ENCODE peak calls at places on chromosomes 13 and 19, in eight cellular contexts. R, S, Q, I, V, B, Y and O are unnamed samples.
A peak's percentile ranks its signal among the peaks of the same experiment; 100 is the strongest.

GRCh38 chr13:113547248-113547971 is 37.1 kb upstream of the TFDP1 start:
- DNase-seq in Q (no peak), B (peak; percentile 76), I (no peak), V (no peak), S (no peak), R (peak; percentile 38), Y (peak; percentile 30), O (no peak)

GRCh38 chr19:18317998-18318800 is 4.7 kb downstream of the LSM4 start:
- DNase-seq in R (no peak), Y (peak; percentile 75), I (peak; percentile 77), V (peak; percentile 12), B (no peak), Q (peak; percentile 70), S (peak; percentile 64), O (no peak)

GRCh38 chr13:94701313-94702180 is 10.8 kb downstream of the SOX21 start:
- DNase-seq in R (no peak), S (no peak), Q (no peak), B (no peak), V (no peak), Y (no peak), I (no peak), O (no peak)

GRCh38 chr13:68697551-68697950 is 1410.1 kb upstream of the ATXN8OS start:
- DNase-seq in R (no peak), V (no peak), Y (no peak), I (no peak), Q (no peak), S (no peak), B (no peak), O (no peak)

GRCh38 chr13:27977476-27978300 is 8.6 kb upstream of the CDX2 start:
- DNase-seq in R (no peak), S (no peak), V (no peak), Q (no peak), Y (peak; percentile 50), B (peak; percentile 22), I (no peak), O (no peak)

GRCh38 chr19:45071969-45072790 is 4.1 kb downstream of the ZNF296 start:
- DNase-seq in Y (no peak), V (no peak), Q (no peak), I (no peak), S (no peak), R (no peak), B (no peak), O (no peak)

GRCh38 chr19:48928164-48929005 is 5.1 kb upstream of the DHDH start:
- DNase-seq in S (no peak), Q (no peak), I (no peak), Y (no peak), R (no peak), B (no peak), V (no peak), O (no peak)

GRCh38 chr13:99269627-99270252 is 11.6 kb upstream of the GPR18 start:
- DNase-seq in B (peak; percentile 79), V (no peak), R (peak; percentile 48), Y (no peak), S (no peak), Q (no peak), I (no peak), O (peak; percentile 43)

GRCh38 chr13:19984430-19985218 is 26.1 kb downstream of the ZMYM2 start:
- DNase-seq in V (no peak), Y (no peak), I (no peak), S (no peak), R (peak; percentile 48), B (peak; percentile 68), Q (no peak), O (no peak)

GRCh38 chr13:26025196-26025595 is 26.6 kb downstream of the SHISA2 start:
- DNase-seq in R (no peak), S (no peak), V (peak; percentile 27), B (no peak), I (no peak), Q (no peak), Y (no peak), O (peak; percentile 35)

GRCh38 chr13:100673831-100674362 is 698 bp downstream of the TMTC4 start:
- DNase-seq in S (peak; percentile 42), B (peak; percentile 92), Y (peak; percentile 64), R (peak; percentile 77), V (peak; percentile 74), I (peak; percentile 71), Q (peak; percentile 58), O (peak; percentile 84)

GRCh38 chr19:7415163-7415856 is 66.6 kb downstream of the ARHGEF18 start:
- DNase-seq in S (no peak), B (no peak), R (no peak), Q (no peak), I (no peak), V (no peak), Y (no peak), O (no peak)

GRCh38 chr19:46932346-46932745 is 71.5 kb downstream of the ARHGAP35 start:
- DNase-seq in B (peak; percentile 53), S (no peak), R (peak; percentile 86), Y (no peak), V (no peak), Q (no peak), I (no peak), O (no peak)

GRCh38 chr19:12453495-12453894 is 12.7 kb upstream of the ZNF443 start:
- DNase-seq in B (no peak), Q (no peak), V (no peak), R (no peak), Y (no peak), S (no peak), I (no peak), O (no peak)

GRCh38 chr13:78060966-78061365 is 142.3 kb upstream of the EDNRB start:
- DNase-seq in R (no peak), B (no peak), Y (no peak), Q (no peak), I (no peak), V (peak; percentile 26), S (no peak), O (no peak)

GRCh38 chr19:17333611-17334413 is 843 bp downstream of the ANO8 start:
- DNase-seq in I (no peak), Y (peak; percentile 83), R (peak; percentile 87), V (no peak), Q (peak; percentile 85), S (peak; percentile 86), B (peak; percentile 81), O (no peak)